ENCODE peak calls at places on chromosomes 5 and 9, in six cellular contexts. T, U, Y, B, I and M are unnamed samples.

GRCh38 chr9:15268317-15268716 is 38.7 kb downstream of the TTC39B start:
- DNase-seq in T (no peak), B (no peak), U (peak; percentile 35), Y (no peak), I (no peak), M (no peak)

GRCh38 chr5:55441954-55442353 is 92.8 kb downstream of the PLPP1 start:
- DNase-seq in U (no peak), Y (no peak), I (no peak), B (no peak), T (no peak), M (no peak)

GRCh38 chr5:137660349-137660817 is 75.5 kb downstream of the KLHL3 start:
- DNase-seq in U (peak; percentile 81), B (peak; percentile 84), T (peak; percentile 72), I (peak; percentile 86), Y (peak; percentile 68), M (peak; percentile 23)

GRCh38 chr5:65076251-65076869 is 307.6 kb downstream of the CWC27 start:
- DNase-seq in Y (peak; percentile 27), U (peak; percentile 54), I (peak; percentile 57), B (peak; percentile 52), T (peak; percentile 94), M (no peak)

GRCh38 chr5:61678966-61679365 is 346.9 kb downstream of the ZSWIM6 start:
- DNase-seq in T (no peak), B (peak; percentile 61), Y (no peak), I (peak; percentile 18), U (no peak), M (no peak)

GRCh38 chr9:124814178-124814535 is 37.2 kb downstream of the OLFML2A start:
- DNase-seq in T (no peak), B (no peak), Y (no peak), U (no peak), I (no peak), M (no peak)

GRCh38 chr9:120918931-120919638 is 7.5 kb downstream of the TRAF1 start:
- DNase-seq in U (no peak), B (no peak), Y (no peak), I (no peak), T (no peak), M (no peak)

GRCh38 chr9:120505186-120505585 is 74.8 kb downstream of the CDK5RAP2 start:
- DNase-seq in B (no peak), T (no peak), U (no peak), Y (no peak), I (no peak), M (no peak)

GRCh38 chr9:20466328-20467008 is 155.8 kb downstream of the MLLT3 start:
- DNase-seq in U (no peak), T (no peak), Y (no peak), I (no peak), B (no peak), M (no peak)

DNA sequence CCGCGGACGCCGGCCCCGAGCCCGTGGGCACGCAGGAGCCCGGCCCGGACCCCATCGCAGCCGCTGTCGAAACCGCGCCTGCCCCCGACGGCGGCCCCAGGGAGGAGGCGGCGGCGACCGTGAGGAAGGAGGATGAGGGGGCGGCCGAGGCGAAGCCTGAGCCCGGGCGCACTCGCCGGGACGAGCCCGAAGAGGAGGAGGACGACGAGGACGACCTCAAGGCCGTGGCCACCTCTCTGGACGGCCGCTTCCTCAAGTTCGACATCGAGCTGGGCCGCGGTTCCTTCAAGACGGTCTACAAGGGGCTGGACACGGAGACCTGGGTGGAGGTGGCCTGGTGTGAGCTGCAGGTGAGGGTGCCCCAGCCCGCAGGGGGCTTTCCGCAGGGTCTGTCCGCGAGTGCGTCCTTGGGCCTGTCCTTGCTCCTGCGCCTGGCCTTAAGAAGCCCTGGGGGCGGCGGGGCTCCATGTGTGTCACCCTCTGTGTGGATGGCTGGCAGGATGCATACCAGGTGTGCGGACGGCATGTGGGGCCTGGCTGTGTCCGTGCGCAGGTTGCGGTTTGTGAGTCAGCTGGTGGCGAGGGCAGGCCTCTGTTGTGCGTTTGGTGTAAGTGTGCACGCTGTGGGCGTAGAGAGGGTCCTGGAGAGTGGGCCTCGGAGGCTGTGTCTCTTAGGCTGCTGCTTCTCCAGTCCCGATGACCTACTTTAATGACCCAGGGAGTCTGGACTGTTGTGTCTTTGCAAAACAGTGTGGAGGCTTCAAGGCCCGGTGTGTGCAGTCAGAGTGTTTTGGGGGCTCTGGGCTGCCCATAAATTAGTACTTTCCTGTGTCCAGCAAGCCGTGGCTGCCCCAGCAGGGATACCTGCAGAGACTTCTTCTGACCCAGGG is 1.6 kb downstream of the WNK2 start:
- DNase-seq in Y (no peak), I (no peak), U (no peak), B (no peak), T (no peak), M (no peak)
- TF ChIP-seq POLR2A in Y (no peak), I (no peak), U (no peak), B (no peak), T (no peak), M (no peak)

GRCh38 chr9:16282216-16282615 is 588.3 kb downstream of the BNC2 start:
- DNase-seq in B (no peak), U (peak; percentile 75), Y (no peak), T (no peak), I (no peak), M (no peak)
- TF ChIP-seq POLR2A in B (no peak), U (no peak), Y (no peak), T (no peak), I (no peak), M (no peak)

DNA sequence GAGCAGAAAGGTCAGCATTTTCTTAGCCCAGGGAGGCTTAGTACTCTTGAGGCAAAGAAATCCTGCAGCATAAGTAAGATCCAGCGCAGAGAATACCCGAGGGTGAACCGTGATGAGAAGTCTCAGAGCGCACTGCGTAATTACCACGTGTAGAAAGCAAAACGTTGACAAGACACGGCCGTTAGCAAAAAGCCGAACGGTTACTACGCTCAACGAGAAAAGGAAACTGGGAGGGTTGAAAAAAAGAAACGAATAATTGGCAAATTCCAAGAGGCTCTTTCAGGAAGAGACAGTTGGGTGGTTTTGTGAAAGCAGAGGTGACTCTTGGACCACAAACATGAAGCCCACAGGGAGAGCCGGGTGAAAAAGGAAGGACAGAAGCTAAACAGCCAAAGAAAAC is 103.9 kb downstream of the COL23A1 start:
- DNase-seq in Y (no peak), U (no peak), I (no peak), B (no peak), T (no peak), M (no peak)
- TF ChIP-seq POLR2A in Y (no peak), U (no peak), I (no peak), B (no peak), T (no peak), M (no peak)

DNA sequence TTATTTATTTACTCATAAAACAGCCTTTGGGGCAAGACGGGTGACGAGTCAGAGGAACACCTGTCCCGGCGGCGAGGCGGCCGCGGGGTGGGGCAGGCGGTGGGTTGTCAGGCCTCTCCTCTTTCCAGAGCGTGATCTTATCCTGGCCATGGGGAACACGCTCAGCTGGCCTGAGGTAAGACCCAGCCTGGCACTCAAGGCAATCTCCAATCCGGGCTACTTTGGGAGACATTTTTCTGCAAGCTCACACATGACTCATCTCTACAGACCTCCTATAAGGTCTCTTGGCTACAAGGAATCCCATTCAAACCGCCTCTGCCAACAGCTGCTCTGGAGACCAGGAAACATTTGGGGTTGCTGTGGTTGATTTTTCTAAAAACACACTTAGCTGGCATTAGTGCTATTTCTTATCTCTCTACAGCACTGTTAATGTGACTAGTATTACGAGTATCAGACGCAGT is 6.2 kb downstream of the RAPGEF1 start:
- DNase-seq in I (no peak), B (peak; percentile 88), Y (no peak), T (peak; percentile 73), U (peak; percentile 96), M (no peak)
- TF ChIP-seq POLR2A in I (no peak), B (no peak), Y (no peak), T (no peak), U (no peak), M (peak; percentile 37)

DNA sequence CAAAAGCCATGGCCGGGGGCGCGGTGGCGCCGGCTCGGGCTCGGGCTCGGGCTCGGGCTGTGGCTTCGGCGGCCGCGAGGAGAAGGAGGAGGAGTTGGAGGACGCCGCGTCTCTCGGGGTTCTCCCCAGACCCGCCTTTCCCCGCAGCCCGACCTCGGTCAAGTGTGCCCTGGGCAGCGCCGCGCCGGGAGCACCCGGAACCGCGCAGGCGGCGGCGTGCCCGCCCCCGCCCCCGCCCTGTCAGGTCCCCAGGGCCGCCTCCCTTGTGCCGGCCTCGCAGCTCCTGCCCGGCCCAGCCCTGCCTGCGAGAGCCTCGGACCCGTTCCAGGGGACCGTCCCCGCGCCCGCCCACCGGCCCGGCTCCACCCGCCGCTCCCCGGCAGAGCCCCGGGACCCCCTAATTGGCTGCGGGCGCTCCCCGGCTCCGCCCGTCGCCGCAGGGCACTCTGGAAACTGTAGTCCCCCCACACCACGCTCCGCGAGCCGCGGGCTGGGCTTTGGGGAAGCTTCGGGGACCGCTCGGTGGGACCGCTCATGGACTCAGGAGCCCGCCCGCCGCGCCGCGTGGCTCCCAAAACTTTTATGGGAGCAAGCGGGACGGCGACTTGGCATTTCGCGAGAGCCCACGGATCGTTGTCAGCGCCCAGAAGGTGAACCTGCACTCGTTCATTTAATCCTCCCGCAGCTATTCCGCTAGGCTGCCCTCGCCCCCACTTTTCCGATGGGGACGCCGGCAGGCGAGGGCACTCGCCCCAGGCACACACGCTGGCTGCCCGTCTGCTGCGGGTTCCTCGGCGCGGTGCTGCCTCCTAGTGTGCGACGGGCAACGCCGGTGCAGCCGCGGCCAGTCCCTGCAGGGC is at the start of gene STK10:
- DNase-seq in I (peak; percentile 75), T (peak; percentile 94), U (peak; percentile 87), B (peak; percentile 87), Y (peak; percentile 95), M (peak; percentile 94)
- TF ChIP-seq POLR2A in I (no peak), T (peak; percentile 60), U (peak; percentile 17), B (peak; percentile 64), Y (no peak), M (peak; percentile 56)